ENCODE peak calls at places on chromosomes 13 and 19, in seven cellular contexts. R is T-helper 17 cell; P is renal cortical epithelial cell; T is germinal center; K is activated naive CD4-positive, alpha-beta T cell; E is NCI-H1930; F is Daoy. Q is an unnamed sample.

GRCh38 chr19:40754611-40755247 is 3.7 kb downstream of the SNRPA start:
- DNase-seq in P (peak; percentile 44), T (no peak), F (no peak), K (no peak), R (no peak), E (no peak), Q (peak; percentile 79)

GRCh38 chr19:17765069-17765618 is 13.9 kb downstream of the FCHO1 start:
- DNase-seq in R (no peak), K (no peak), E (no peak), F (peak; percentile 60), P (no peak), T (no peak), Q (peak; percentile 82)

GRCh38 chr19:43624933-43625332 is 5.5 kb upstream of the ZNF428 start:
- DNase-seq in E (no peak), F (no peak), T (peak; percentile 90), R (peak; percentile 87), P (no peak), K (peak; percentile 78), Q (peak; percentile 89)

GRCh38 chr13:42847891-42848663 is 66.7 kb downstream of the FAM216B start:
- DNase-seq in F (no peak), E (no peak), K (no peak), R (no peak), T (no peak), P (no peak), Q (no peak)

GRCh38 chr19:38564981-38565685 is 52.6 kb downstream of the MAP4K1 start:
- DNase-seq in K (no peak), E (no peak), T (peak; percentile 45), F (peak; percentile 24), P (no peak), R (no peak), Q (no peak)

GRCh38 chr13:37344051-37344450 is 238.6 kb upstream of the CSNK1A1L start:
- DNase-seq in P (no peak), T (no peak), E (no peak), R (no peak), K (no peak), F (no peak), Q (no peak)

GRCh38 chr19:24054044-24054935 is 32.7 kb upstream of the ZNF254 start:
- DNase-seq in K (no peak), P (peak; percentile 74), R (no peak), E (no peak), T (no peak), F (peak; percentile 68), Q (no peak)

GRCh38 chr13:39811051-39811450 is 155.6 kb downstream of the COG6 start:
- DNase-seq in F (no peak), P (no peak), R (no peak), T (no peak), E (no peak), K (no peak), Q (no peak)

GRCh38 chr19:15249912-15250634 is 17.8 kb upstream of the EPHX3 start:
- DNase-seq in K (no peak), F (peak; percentile 95), P (peak; percentile 66), R (no peak), E (no peak), T (no peak), Q (no peak)

GRCh38 chr13:49410006-49410405 is 33.9 kb downstream of the CAB39L start:
- DNase-seq in P (no peak), R (no peak), T (no peak), E (no peak), K (no peak), F (no peak), Q (no peak)